ENCODE peak calls at places on chromosomes 12 and 14, in eight cellular contexts. R is stomach, Z is upper lobe of left lung, W is ovary, U is transverse colon, M is A549, X is GM12878, Q is esophagus muscularis mucosa. F is an unnamed sample.

GRCh38 chr14:91501951-91502930 is 7.9 kb downstream of the PPP4R3A start:
- DNase-seq in R (no peak), Z (no peak), W (no peak), U (no peak), M (no peak), X (no peak), Q (no peak), F (no peak)

GRCh38 chr14:93924592-93925355 is 2.4 kb upstream of the FAM181A start:
- DNase-seq in R (no peak), Z (no peak), W (no peak), U (no peak), M (no peak), X (no peak), Q (no peak), F (no peak)

GRCh38 chr12:69651922-69652321 is 41.2 kb upstream of the LRRC10 start:
- DNase-seq in R (no peak), Z (no peak), W (no peak), U (no peak), M (no peak), X (no peak), Q (no peak), F (no peak)

GRCh38 chr14:68394719-68395117 is 398.1 kb downstream of the ZFP36L1 start:
- DNase-seq in R (no peak), Z (no peak), W (peak; percentile 53), U (no peak), M (no peak), X (no peak), Q (no peak), F (peak; percentile 70)

GRCh38 chr12:73308747-73309146 is 1036.6 kb downstream of the TRHDE start:
- DNase-seq in R (no peak), Z (no peak), W (no peak), U (no peak), M (no peak), X (no peak), Q (no peak), F (no peak)

GRCh38 chr12:70482764-70483163 is 116.7 kb downstream of the KCNMB4 start:
- DNase-seq in R (no peak), Z (no peak), W (no peak), U (no peak), M (no peak), X (no peak), Q (no peak), F (no peak)

GRCh38 chr14:104134061-104134965 is 4.1 kb upstream of the KIF26A start:
- DNase-seq in R (no peak), Z (no peak), W (peak; percentile 7), U (no peak), M (no peak), X (no peak), Q (no peak), F (no peak)

GRCh38 chr12:108414021-108414420 is 74.9 kb upstream of the CMKLR1 start:
- DNase-seq in R (no peak), Z (no peak), W (no peak), U (no peak), M (no peak), X (no peak), Q (no peak), F (no peak)

GRCh38 chr12:56626691-56627090 is 3.4 kb downstream of the BAZ2A start:
- DNase-seq in R (no peak), Z (no peak), W (no peak), U (no peak), M (no peak), X (no peak), Q (no peak), F (no peak)

GRCh38 chr12:93748672-93749403 is 71.7 kb downstream of the CRADD start:
- DNase-seq in R (no peak), Z (no peak), W (no peak), U (no peak), M (no peak), X (no peak), Q (no peak), F (no peak)

GRCh38 chr12:54526800-54527630 is 22.4 kb upstream of the PDE1B start:
- DNase-seq in R (peak; percentile 39), Z (no peak), W (no peak), U (peak; percentile 25), M (no peak), X (no peak), Q (no peak), F (no peak)

GRCh38 chr14:68195126-68195525 is 375.5 kb downstream of the RAD51B start:
- DNase-seq in R (no peak), Z (no peak), W (no peak), U (no peak), M (no peak), X (no peak), Q (no peak), F (no peak)

GRCh38 chr12:113181975-113182374 is 3.3 kb downstream of the DDX54 start:
- DNase-seq in R (no peak), Z (no peak), W (no peak), U (no peak), M (no peak), X (no peak), Q (no peak), F (no peak)

GRCh38 chr14:103528512-103529382 is at the start of gene TRMT61A:
- DNase-seq in R (peak; percentile 92), Z (peak; percentile 92), W (peak; percentile 92), U (peak; percentile 91), M (peak; percentile 95), X (no peak), Q (peak; percentile 98), F (peak; percentile 98)

GRCh38 chr12:12890492-12890814 is 909 bp upstream of the GPRC5A start:
- DNase-seq in R (peak; percentile 54), Z (peak; percentile 77), W (peak; percentile 75), U (no peak), M (peak; percentile 48), X (no peak), Q (no peak), F (no peak)

GRCh38 chr14:74015965-74016364 is 3.1 kb downstream of the ENTPD5 start:
- DNase-seq in R (no peak), Z (no peak), W (no peak), U (no peak), M (no peak), X (no peak), Q (no peak), F (no peak)

GRCh38 chr12:91189526-91189925 is 6.9 kb upstream of the DCN start:
- DNase-seq in R (no peak), Z (no peak), W (no peak), U (no peak), M (no peak), X (no peak), Q (no peak), F (no peak)

GRCh38 chr12:31346211-31346610 is 20.3 kb upstream of the SINHCAF start:
- DNase-seq in R (no peak), Z (no peak), W (no peak), U (no peak), M (no peak), X (no peak), Q (no peak), F (peak; percentile 41)

DNA sequence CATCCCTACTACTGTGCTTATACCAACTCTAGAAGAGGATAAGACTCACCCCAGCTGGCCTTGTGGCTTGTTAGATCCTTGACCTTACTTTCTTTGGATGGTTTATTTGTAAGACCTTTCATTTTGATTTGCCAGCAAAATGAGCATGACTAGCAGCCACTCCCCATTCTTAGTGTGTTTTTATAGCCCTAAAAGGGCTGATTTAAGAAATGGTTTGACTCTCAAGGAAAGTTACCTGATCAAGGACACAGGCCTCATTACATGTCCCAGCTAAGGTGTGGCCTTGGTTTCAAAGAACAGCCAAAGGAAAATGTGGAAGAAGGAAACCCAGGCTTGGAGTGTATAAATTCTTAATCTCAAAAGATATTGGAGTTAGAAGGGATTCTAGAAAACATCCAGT is 41.4 kb downstream of the SLC17A8 start:
- DNase-seq in R (no peak), Z (no peak), W (no peak), U (peak; percentile 25), M (no peak), X (no peak), Q (no peak), F (no peak)
- TF ChIP-seq EP300 in R (no peak), Z (no peak), W (no peak), U (no peak), M (no peak), X (no peak), Q (no peak), F (no peak)

GRCh38 chr12:111451649-111452129 is 46.0 kb downstream of the SH2B3 start:
- DNase-seq in R (peak; percentile 9), Z (no peak), W (no peak), U (no peak), M (peak; percentile 29), X (no peak), Q (peak; percentile 68), F (peak; percentile 22)
- TF ChIP-seq POLR2A in R (no peak), Z (no peak), W (no peak), U (no peak), M (no peak), X (peak; percentile 25), Q (no peak), F (no peak)

GRCh38 chr14:105271224-105271890 is 23.0 kb downstream of the BTBD6 start:
- DNase-seq in R (no peak), Z (no peak), W (no peak), U (no peak), M (no peak), X (no peak), Q (no peak), F (no peak)

GRCh38 chr14:105269405-105269804 is 21.1 kb downstream of the BTBD6 start:
- DNase-seq in R (no peak), Z (no peak), W (no peak), U (no peak), M (no peak), X (no peak), Q (no peak), F (no peak)

GRCh38 chr14:105272623-105273022 is 24.3 kb downstream of the BTBD6 start:
- DNase-seq in R (no peak), Z (peak; percentile 35), W (no peak), U (no peak), M (no peak), X (no peak), Q (no peak), F (no peak)

GRCh38 chr14:105268736-105269354 is 20.5 kb downstream of the BTBD6 start:
- DNase-seq in R (no peak), Z (no peak), W (no peak), U (no peak), M (no peak), X (no peak), Q (no peak), F (no peak)

DNA sequence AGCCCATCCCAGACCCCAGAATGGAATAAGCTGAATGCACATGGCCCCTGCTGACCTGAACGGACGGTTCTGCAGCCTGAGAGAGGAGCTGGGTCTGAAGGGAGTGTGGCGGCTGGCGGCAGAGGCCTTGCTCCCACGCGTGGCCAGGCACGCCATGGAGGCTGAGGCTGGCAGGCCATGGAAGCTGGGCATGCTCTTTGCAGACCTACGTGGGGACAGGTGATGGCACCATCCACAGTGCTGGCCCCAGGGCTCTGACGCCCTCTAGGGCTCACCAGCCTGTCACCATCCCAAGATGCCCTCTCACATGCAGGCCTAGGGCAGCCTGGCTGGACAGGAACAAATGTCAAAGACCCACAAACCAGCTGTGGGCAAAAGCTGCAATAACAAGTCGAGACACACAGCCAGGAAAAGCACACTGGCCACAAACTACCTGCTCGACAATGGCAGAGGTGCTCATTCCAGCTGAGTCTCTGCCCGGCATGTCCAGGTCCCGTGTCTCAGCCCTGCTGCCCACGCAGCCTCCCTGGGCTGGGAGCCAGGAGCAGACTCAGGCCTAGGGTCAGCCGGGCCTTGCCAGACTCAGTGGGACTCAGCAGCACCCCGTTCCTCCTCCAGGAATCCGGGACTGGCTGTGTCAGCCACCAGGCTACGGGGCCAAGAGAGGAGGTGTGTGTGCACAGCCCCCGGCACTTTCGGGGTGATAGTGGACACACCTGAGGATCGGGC is 19.7 kb downstream of the BTBD6 start:
- DNase-seq in R (no peak), Z (no peak), W (no peak), U (no peak), M (no peak), X (no peak), Q (no peak), F (no peak)
- TF ChIP-seq CTCF in R (no peak), Z (no peak), W (no peak), U (no peak), M (peak; percentile 23), X (no peak), Q (no peak), F (no peak)

GRCh38 chr12:3204143-3204542 is 127.0 kb downstream of the TSPAN9 start:
- DNase-seq in R (no peak), Z (no peak), W (no peak), U (no peak), M (no peak), X (no peak), Q (no peak), F (no peak)
- TF ChIP-seq EP300 in R (no peak), Z (no peak), W (no peak), U (no peak), M (no peak), X (no peak), Q (no peak), F (no peak)